ENCODE peak calls at places on chromosomes 6 and 20, in nine cellular contexts. A, C, B, Y, P, Q, M, N and Z are unnamed samples.

GRCh38 chr20:50172347-50173013 is 18.1 kb upstream of the CEBPB start:
- DNase-seq in P (peak; percentile 69), N (peak; percentile 80), A (no peak), M (no peak), Q (peak; percentile 81), B (peak; percentile 89), Y (peak; percentile 96), C (peak; percentile 77), Z (peak; percentile 79)

GRCh38 chr6:14126250-14126649 is 8.7 kb downstream of the CD83 start:
- DNase-seq in M (no peak), C (no peak), Y (no peak), A (no peak), Q (no peak), B (peak; percentile 14), P (no peak), N (no peak), Z (no peak)

GRCh38 chr6:40183902-40184301 is 249.6 kb upstream of the MOCS1 start:
- DNase-seq in P (no peak), Q (no peak), Y (no peak), C (no peak), A (no peak), B (no peak), M (no peak), N (no peak), Z (no peak)

GRCh38 chr20:48326868-48327267 is 500.9 kb downstream of the PREX1 start:
- DNase-seq in Y (peak; percentile 45), A (no peak), N (no peak), Q (no peak), M (no peak), C (no peak), P (no peak), B (peak; percentile 6), Z (no peak)

GRCh38 chr20:63736893-63737689 is 627 bp downstream of the LIME1 start:
- DNase-seq in A (peak; percentile 23), Q (no peak), Y (no peak), M (no peak), C (no peak), B (no peak), N (no peak), P (no peak), Z (peak; percentile 25)

GRCh38 chr6:160154471-160154870 is 32.9 kb downstream of the SLC22A1 start:
- DNase-seq in C (no peak), A (no peak), N (no peak), B (no peak), Y (no peak), Q (no peak), M (no peak), P (no peak), Z (no peak)

GRCh38 chr6:81834141-81834621 is 81.7 kb upstream of the TENT5A start:
- DNase-seq in M (peak; percentile 76), A (no peak), B (peak; percentile 81), C (peak; percentile 38), P (peak; percentile 74), N (peak; percentile 13), Y (peak; percentile 57), Q (no peak), Z (peak; percentile 70)

GRCh38 chr6:148144917-148145521 is 197.6 kb upstream of the SASH1 start:
- DNase-seq in C (peak; percentile 77), P (peak; percentile 67), Y (peak; percentile 70), Q (peak; percentile 36), A (peak; percentile 21), B (peak; percentile 69), M (peak; percentile 48), N (peak; percentile 76), Z (peak; percentile 78)

GRCh38 chr6:111487656-111488055 is 4.6 kb upstream of the REV3L start:
- DNase-seq in M (peak; percentile 65), Y (no peak), B (peak; percentile 81), N (peak; percentile 73), A (no peak), P (no peak), Q (no peak), C (peak; percentile 86), Z (peak; percentile 40)

GRCh38 chr20:10524643-10525042 is 89.5 kb downstream of the SLX4IP start:
- DNase-seq in P (peak; percentile 26), C (peak; percentile 75), M (peak; percentile 32), N (no peak), B (peak; percentile 36), Y (no peak), Q (no peak), A (no peak), Z (peak; percentile 29)

GRCh38 chr6:27205375-27206278 is 41.9 kb upstream of the PRSS16 start:
- DNase-seq in Q (no peak), M (no peak), N (peak; percentile 22), Y (no peak), B (peak; percentile 17), A (peak; percentile 27), C (peak; percentile 20), P (no peak), Z (peak; percentile 6)

GRCh38 chr6:24936641-24937317 is 1.0 kb upstream of the RIPOR2 start:
- DNase-seq in C (peak; percentile 24), P (no peak), Q (no peak), N (no peak), B (no peak), M (no peak), Y (no peak), A (peak; percentile 34), Z (peak; percentile 58)

GRCh38 chr20:1423625-1424106 is 30.8 kb upstream of the FKBP1A start:
- DNase-seq in M (peak; percentile 30), Q (peak; percentile 35), P (peak; percentile 62), N (peak; percentile 79), Y (no peak), C (peak; percentile 76), B (peak; percentile 68), A (no peak), Z (peak; percentile 78)

GRCh38 chr6:168376811-168377480 is 57.4 kb upstream of the DACT2 start:
- DNase-seq in N (no peak), B (no peak), Y (no peak), Q (no peak), P (no peak), M (no peak), A (no peak), C (no peak), Z (no peak)

GRCh38 chr20:59645316-59645715 is 41.0 kb downstream of the PHACTR3 start:
- DNase-seq in Y (no peak), Q (no peak), B (no peak), N (no peak), A (no peak), C (no peak), M (no peak), P (no peak), Z (no peak)

GRCh38 chr6:13065596-13065995 is 262.7 kb downstream of the TBC1D7 start:
- DNase-seq in A (no peak), Y (no peak), B (peak; percentile 81), N (no peak), M (peak; percentile 23), P (no peak), C (peak; percentile 19), Q (no peak), Z (no peak)

GRCh38 chr20:54086444-54087134 is 16.2 kb upstream of the BCAS1 start:
- DNase-seq in Y (no peak), B (peak; percentile 17), C (peak; percentile 60), M (no peak), Q (no peak), N (peak; percentile 48), A (no peak), P (no peak), Z (peak; percentile 26)

GRCh38 chr6:106473807-106474206 is 113.3 kb downstream of the CRYBG1 start:
- DNase-seq in Q (no peak), C (peak; percentile 90), A (no peak), P (peak; percentile 28), B (peak; percentile 77), M (peak; percentile 23), Y (no peak), N (peak; percentile 86), Z (peak; percentile 37)

GRCh38 chr20:59207742-59208357 is 44.2 kb downstream of the ZNF831 start:
- DNase-seq in Q (no peak), B (peak; percentile 9), M (peak; percentile 10), C (peak; percentile 16), N (peak; percentile 8), A (peak; percentile 80), P (peak; percentile 11), Y (peak; percentile 60), Z (peak; percentile 7)

GRCh38 chr6:81787313-81788068 is 35.0 kb upstream of the TENT5A start:
- DNase-seq in Y (no peak), Q (no peak), A (no peak), B (peak; percentile 28), M (no peak), P (no peak), C (peak; percentile 85), N (peak; percentile 66), Z (peak; percentile 48)

GRCh38 chr6:104789770-104790190 is 69.9 kb downstream of the HACE1 start:
- DNase-seq in A (no peak), M (peak; percentile 45), N (peak; percentile 58), P (peak; percentile 43), Q (no peak), B (peak; percentile 60), Y (no peak), C (peak; percentile 46), Z (peak; percentile 78)

GRCh38 chr20:34190679-34191090 is 50.5 kb upstream of the ASIP start:
- DNase-seq in Y (peak; percentile 66), B (peak; percentile 95), A (no peak), C (peak; percentile 90), N (peak; percentile 88), M (peak; percentile 84), P (peak; percentile 75), Q (peak; percentile 58), Z (peak; percentile 91)

GRCh38 chr6:128461517-128461916 is 58.9 kb downstream of the PTPRK start:
- DNase-seq in M (no peak), N (no peak), Y (no peak), C (no peak), B (no peak), Q (no peak), A (no peak), P (no peak), Z (no peak)

GRCh38 chr20:35788796-35789195 is 17.0 kb downstream of the PHF20 start:
- DNase-seq in Y (no peak), M (no peak), A (no peak), P (no peak), B (no peak), C (no peak), Q (no peak), N (no peak), Z (no peak)

GRCh38 chr6:23446394-23447001 is 679.5 kb upstream of the NRSN1 start:
- DNase-seq in C (peak; percentile 58), A (no peak), P (peak; percentile 29), N (peak; percentile 78), Y (no peak), B (peak; percentile 79), Q (no peak), M (no peak), Z (peak; percentile 79)

GRCh38 chr20:17431621-17432364 is 99.4 kb downstream of the BFSP1 start:
- DNase-seq in M (peak; percentile 22), Q (peak; percentile 35), C (peak; percentile 49), N (peak; percentile 64), B (peak; percentile 79), A (peak; percentile 14), Y (peak; percentile 40), P (peak; percentile 58), Z (peak; percentile 70)

GRCh38 chr6:56076033-56076432 is 171.3 kb downstream of the COL21A1 start:
- DNase-seq in P (no peak), C (no peak), B (no peak), M (no peak), A (no peak), Q (no peak), Y (no peak), N (no peak), Z (no peak)

GRCh38 chr6:143514996-143515760 is 3.7 kb upstream of the FUCA2 start:
- DNase-seq in A (no peak), Y (peak; percentile 87), N (peak; percentile 52), B (peak; percentile 78), C (peak; percentile 25), M (no peak), Q (no peak), P (no peak), Z (peak; percentile 68)

GRCh38 chr20:41234546-41234945 is 83.0 kb downstream of the ZHX3 start:
- DNase-seq in B (peak; percentile 37), M (no peak), Q (no peak), Y (peak; percentile 50), N (no peak), P (no peak), C (peak; percentile 15), A (no peak), Z (peak; percentile 25)

GRCh38 chr6:90459225-90459758 is 127.6 kb downstream of the MAP3K7 start:
- DNase-seq in Q (no peak), M (no peak), B (no peak), Y (no peak), C (no peak), P (no peak), N (no peak), A (no peak), Z (no peak)

GRCh38 chr20:1375515-1375914 is 17.3 kb downstream of the FKBP1A start:
- DNase-seq in B (peak; percentile 88), C (peak; percentile 88), A (no peak), N (peak; percentile 79), M (peak; percentile 65), P (peak; percentile 54), Q (no peak), Y (no peak), Z (peak; percentile 33)